ENCODE peak calls at places on chromosomes 6 and 20, in nine cellular contexts. C is GM12864, U is SK-N-SH, K is ovary, J is AG04450, Q is A549, B is choroid plexus epithelial cell, O is NB4, A is left ventricle myocardium inferior. F is an unnamed sample.

GRCh38 chr6:36290668-36291620 is 21.1 kb downstream of the PNPLA1 start:
- DNase-seq in C (no peak), U (no peak), K (no peak), J (no peak), Q (peak), B (peak), O (peak), A (no peak), F (no peak)

GRCh38 chr6:127518710-127519468 is at the start of gene MTCL3:
- DNase-seq in C (no peak), U (peak), K (no peak), J (no peak), Q (peak), B (peak), O (no peak), A (peak), F (no peak)

GRCh38 chr6:24126586-24127192 is 674 bp downstream of the NRSN1 start:
- DNase-seq in C (no peak), U (peak), K (no peak), J (no peak), Q (peak), B (peak), O (peak), A (no peak), F (peak)

GRCh38 chr20:5991623-5992441 is 41.4 kb downstream of the MCM8 start:
- DNase-seq in C (no peak), U (no peak), K (no peak), J (no peak), Q (no peak), B (peak), O (no peak), A (no peak), F (no peak)

GRCh38 chr20:54292186-54292585 is 84.3 kb downstream of the PFDN4 start:
- DNase-seq in C (no peak), U (no peak), K (no peak), J (no peak), Q (no peak), B (peak), O (no peak), A (no peak), F (no peak)

GRCh38 chr6:103122766-103123601 is 1729.5 kb downstream of the GRIK2 start:
- DNase-seq in C (no peak), U (peak), K (no peak), J (no peak), Q (no peak), B (peak), O (peak), A (no peak), F (peak)

GRCh38 chr6:137349856-137350830 is 131.0 kb upstream of the IFNGR1 start:
- DNase-seq in C (no peak), U (no peak), K (no peak), J (no peak), Q (no peak), B (no peak), O (no peak), A (no peak), F (no peak)

GRCh38 chr20:44706371-44707258 is 8.6 kb upstream of the CCN5 start:
- DNase-seq in C (no peak), U (no peak), K (peak), J (no peak), Q (no peak), B (no peak), O (no peak), A (peak), F (no peak)

GRCh38 chr6:34383171-34383631 is 9.3 kb downstream of the NUDT3 start:
- DNase-seq in C (no peak), U (no peak), K (peak), J (peak), Q (no peak), B (peak), O (peak), A (no peak), F (no peak)

GRCh38 chr6:28541996-28542395 is 16.3 kb downstream of the GPX5 start:
- DNase-seq in C (no peak), U (no peak), K (no peak), J (no peak), Q (no peak), B (no peak), O (no peak), A (no peak), F (no peak)

GRCh38 chr6:28542440-28543293 is 17.0 kb downstream of the GPX5 start:
- DNase-seq in C (peak), U (peak), K (peak), J (peak), Q (peak), B (peak), O (peak), A (no peak), F (peak)

GRCh38 chr6:28537065-28537464 is 11.4 kb downstream of the GPX5 start:
- DNase-seq in C (no peak), U (peak), K (no peak), J (no peak), Q (no peak), B (peak), O (no peak), A (no peak), F (peak)

GRCh38 chr6:28534880-28535279 is 9.2 kb downstream of the GPX5 start:
- DNase-seq in C (no peak), U (no peak), K (no peak), J (no peak), Q (no peak), B (no peak), O (no peak), A (no peak), F (no peak)

GRCh38 chr6:28537509-28538140 is 11.9 kb downstream of the GPX5 start:
- DNase-seq in C (no peak), U (no peak), K (no peak), J (no peak), Q (no peak), B (peak), O (peak), A (no peak), F (peak)
- H3K4me3 ChIP-seq in C (no peak), U (peak), K (no peak), J (no peak), Q (peak), B (no peak), O (no peak), A (no peak), F (peak)

GRCh38 chr20:38113401-38114325 is 51.4 kb downstream of the TGM2 start:
- DNase-seq in C (no peak), U (no peak), K (no peak), J (no peak), Q (no peak), B (peak), O (peak), A (no peak), F (peak)
- TF ChIP-seq CTCF in C (peak), U (peak), K (no peak), J (peak), Q (peak), B (peak), O (peak), A (peak), F (peak)

GRCh38 chr6:38244873-38245272 is 394.9 kb downstream of the BTBD9 start:
- DNase-seq in C (no peak), U (no peak), K (no peak), J (no peak), Q (no peak), B (no peak), O (no peak), A (no peak), F (no peak)

GRCh38 chr6:38239719-38240451 is 399.8 kb downstream of the BTBD9 start:
- DNase-seq in C (no peak), U (no peak), K (no peak), J (no peak), Q (no peak), B (no peak), O (no peak), A (no peak), F (peak)

DNA sequence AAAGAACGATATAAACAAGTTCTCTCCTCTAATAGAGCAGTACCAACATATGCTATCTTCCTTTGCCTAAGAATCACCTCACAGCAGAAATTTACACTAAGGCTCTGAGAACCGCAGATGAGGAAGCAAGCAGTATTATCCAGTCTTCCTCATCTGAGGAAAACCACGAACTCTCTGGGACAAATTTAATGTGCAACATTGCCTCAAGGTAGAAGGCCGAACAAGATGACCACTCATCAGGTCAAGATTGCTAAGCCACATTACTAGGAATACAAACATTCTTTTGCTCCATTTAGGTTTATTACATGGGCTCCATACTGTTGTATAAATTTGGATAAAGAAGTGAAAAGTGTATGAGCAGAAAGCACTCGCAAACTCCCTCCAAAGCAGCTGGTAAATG is 398.5 kb downstream of the BTBD9 start:
- DNase-seq in C (no peak), U (no peak), K (no peak), J (no peak), Q (no peak), B (no peak), O (no peak), A (no peak), F (no peak)
- H3K4me3 ChIP-seq in C (no peak), U (no peak), K (no peak), J (no peak), Q (no peak), B (no peak), O (no peak), A (no peak), F (no peak)

GRCh38 chr6:52577022-52577777 is at the start of gene TRAM2:
- DNase-seq in C (peak), U (peak), K (peak), J (no peak), Q (peak), B (peak), O (peak), A (peak), F (peak)
- TF ChIP-seq CTCF in C (no peak), U (peak), K (no peak), J (no peak), Q (no peak), B (peak), O (no peak), A (peak), F (peak)